ENCODE peak calls at places on chromosomes 12 and 14, in five cellular contexts. D is gastrocnemius medialis, A is cardiac muscle cell, Z is small intestine, L is IMR-90. H is an unnamed sample.

GRCh38 chr14:68941820-68942219 is 37.3 kb downstream of the ACTN1 start:
- DNase-seq in A (peak; percentile 94), D (peak; percentile 49), L (peak; percentile 90), Z (no peak), H (no peak)

GRCh38 chr12:49920915-49921286 is 17.2 kb upstream of the FAIM2 start:
- DNase-seq in D (no peak), Z (no peak), A (no peak), L (no peak), H (no peak)

GRCh38 chr12:2336409-2336829 is 283.6 kb downstream of the CACNA1C start:
- DNase-seq in A (peak; percentile 86), D (peak; percentile 83), Z (no peak), L (peak; percentile 97), H (no peak)

GRCh38 chr14:69657961-69658360 is 46.6 kb downstream of the SUSD6 start:
- DNase-seq in D (no peak), A (peak; percentile 38), L (peak; percentile 42), Z (peak; percentile 86), H (no peak)

GRCh38 chr12:118714051-118714460 is 267.3 kb upstream of the SRRM4 start:
- DNase-seq in D (no peak), L (no peak), Z (peak; percentile 20), A (no peak), H (no peak)

GRCh38 chr12:99670635-99671034 is 23.1 kb downstream of the GARIN6 start:
- DNase-seq in A (no peak), Z (no peak), L (peak; percentile 4), D (no peak), H (no peak)

GRCh38 chr14:92759300-92759678 is 10.9 kb upstream of the LGMN start:
- DNase-seq in L (peak; percentile 49), A (peak; percentile 42), Z (peak; percentile 63), D (no peak), H (no peak)

GRCh38 chr12:113222730-113223531 is 1.7 kb downstream of the TPCN1 start:
- DNase-seq in Z (peak; percentile 98), D (peak; percentile 88), A (peak; percentile 93), L (peak; percentile 92), H (peak; percentile 35)

GRCh38 chr12:18160901-18161300 is 70.9 kb upstream of the RERGL start:
- DNase-seq in Z (no peak), L (no peak), D (no peak), A (no peak), H (no peak)

GRCh38 chr12:25491396-25491948 is 61.6 kb downstream of the LMNTD1 start:
- DNase-seq in A (no peak), D (no peak), L (no peak), Z (no peak), H (no peak)

GRCh38 chr14:69260246-69260978 is 454 bp downstream of the GALNT16 start:
- DNase-seq in D (no peak), A (peak; percentile 19), Z (no peak), L (peak; percentile 4), H (no peak)

GRCh38 chr14:54344445-54344844 is 52.4 kb upstream of the CDKN3 start:
- DNase-seq in Z (no peak), D (no peak), L (no peak), A (peak; percentile 71), H (no peak)

GRCh38 chr12:39807043-39807442 is 187.4 kb upstream of the ABCD2 start:
- DNase-seq in A (peak; percentile 45), D (no peak), L (no peak), Z (no peak), H (no peak)

GRCh38 chr12:89370850-89371249 is 18.5 kb upstream of the DUSP6 start:
- DNase-seq in L (peak; percentile 82), Z (no peak), D (no peak), A (peak; percentile 79), H (no peak)

GRCh38 chr12:105477873-105478272 is 147.4 kb downstream of the C12orf75 start:
- DNase-seq in L (no peak), A (no peak), Z (no peak), D (no peak), H (no peak)

GRCh38 chr12:22443379-22444316 is 100.7 kb downstream of the C2CD5 start:
- DNase-seq in Z (peak; percentile 76), A (peak; percentile 88), D (peak; percentile 38), L (peak; percentile 79), H (peak; percentile 22)

GRCh38 chr14:57833304-57833703 is 32.6 kb downstream of the SLC35F4 start:
- DNase-seq in L (peak; percentile 88), A (peak; percentile 68), D (peak; percentile 52), Z (no peak), H (no peak)

GRCh38 chr14:73251516-73252215 is 14.4 kb downstream of the PAPLN start:
- DNase-seq in D (no peak), L (no peak), A (no peak), Z (no peak), H (no peak)

GRCh38 chr14:28571636-28572035 is 195.0 kb upstream of the FOXG1 start:
- DNase-seq in L (no peak), D (no peak), A (no peak), Z (no peak), H (no peak)

GRCh38 chr12:67400742-67401141 is 131.6 kb downstream of the CAND1 start:
- DNase-seq in Z (no peak), A (no peak), L (no peak), D (no peak), H (no peak)

GRCh38 chr14:102772781-102773570 is 4.3 kb upstream of the TRAF3 start:
- DNase-seq in A (no peak), D (no peak), L (no peak), Z (no peak), H (no peak)

GRCh38 chr12:22083167-22083566 is 37.1 kb downstream of the CMAS start:
- DNase-seq in Z (peak; percentile 15), L (peak; percentile 35), A (peak; percentile 58), D (no peak), H (peak; percentile 53)

GRCh38 chr12:650983-651382 is 12.3 kb downstream of the NINJ2 start:
- DNase-seq in Z (no peak), D (peak; percentile 44), A (peak; percentile 38), L (no peak), H (peak; percentile 41)

GRCh38 chr14:75514673-75515630 is 7.3 kb upstream of the BATF start:
- DNase-seq in L (peak; percentile 15), A (peak; percentile 31), D (no peak), Z (peak; percentile 31), H (no peak)

GRCh38 chr14:73753887-73754880 is 40.0 kb upstream of the PNMA1 start:
- DNase-seq in L (no peak), A (peak; percentile 38), D (no peak), Z (peak; percentile 81), H (no peak)

GRCh38 chr14:71556730-71557129 is 375.5 kb upstream of the RGS6 start:
- DNase-seq in D (no peak), Z (peak; percentile 26), A (no peak), L (no peak), H (no peak)

GRCh38 chr12:124761876-124762275 is 101.8 kb downstream of the SCARB1 start:
- DNase-seq in L (no peak), D (no peak), Z (no peak), A (peak; percentile 41), H (no peak)

GRCh38 chr14:92263681-92264080 is 59.3 kb upstream of the SLC24A4 start:
- DNase-seq in A (peak; percentile 2), L (no peak), D (no peak), Z (no peak), H (no peak)

DNA sequence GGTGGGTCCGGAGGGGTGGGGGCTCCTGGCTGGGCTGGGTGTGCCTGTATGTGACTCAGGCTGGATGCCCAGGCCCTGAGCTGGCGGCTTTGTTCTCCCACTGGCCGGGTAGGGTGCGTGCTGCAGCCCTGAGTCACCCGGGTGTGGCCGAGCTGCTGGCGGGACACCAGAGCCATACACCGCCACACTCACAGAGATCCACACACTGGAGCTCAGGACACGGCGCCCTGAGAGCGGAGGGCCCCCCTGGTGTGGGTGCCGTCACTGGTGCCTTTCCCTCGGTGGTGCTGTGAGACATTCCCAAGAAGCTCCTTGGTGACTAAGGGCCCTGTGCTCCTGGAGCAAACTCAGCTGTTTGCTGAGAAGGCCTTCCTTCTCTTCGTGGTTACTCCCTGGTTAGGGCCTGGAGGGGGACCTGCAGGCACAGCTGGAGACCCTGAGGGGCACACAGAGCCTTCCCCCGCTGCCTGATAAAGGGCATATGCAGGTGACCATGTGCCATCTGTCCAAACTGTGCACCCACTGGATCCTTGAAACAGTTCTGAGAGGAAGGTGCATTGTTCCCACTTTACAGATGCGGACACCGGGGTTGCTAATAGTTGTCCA is 44.3 kb downstream of the KRT80 start:
- DNase-seq in Z (peak; percentile 97), A (peak; percentile 96), L (peak; percentile 99), D (peak; percentile 97), H (no peak)
- H3K4me3 ChIP-seq in Z (no peak overlapping the region), A (no peak overlapping the region), L (no peak overlapping the region), D (no peak overlapping the region), H (no peak overlapping the region)

GRCh38 chr12:52187206-52187605 is 4.6 kb downstream of the KRT80 start:
- DNase-seq in D (no peak), L (no peak), Z (no peak), A (no peak), H (no peak)
- H3K27ac ChIP-seq in D (no peak overlapping the region), L (peak overlapping the region; percentile 76), Z (no peak overlapping the region), A (no peak overlapping the region), H (no peak overlapping the region)

DNA sequence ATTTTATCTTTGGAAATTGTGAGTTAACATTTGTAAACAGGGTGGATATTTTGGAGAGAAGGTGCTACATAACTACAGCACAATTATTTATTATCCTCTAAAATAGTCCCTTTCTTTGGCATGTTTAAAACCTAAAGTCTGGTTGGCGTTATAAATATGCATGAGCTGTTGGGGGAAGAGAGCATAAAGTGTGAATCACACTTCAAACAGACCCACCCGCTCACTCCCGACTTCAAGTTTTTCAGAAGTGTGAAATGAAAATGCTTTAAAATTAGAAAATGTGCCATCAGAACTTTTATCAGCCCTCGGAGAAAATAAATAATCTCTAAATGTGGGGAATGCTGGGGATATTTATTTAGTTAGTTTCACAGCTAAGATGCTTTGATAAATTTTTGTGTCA is 1006.9 kb downstream of the NRXN3 start:
- DNase-seq in D (no peak), L (no peak), Z (no peak), A (no peak), H (no peak)
- H3K27me3 ChIP-seq in D (no peaks in the 10 kb centered on the region), L (peaks cover 2% of the 10 kb centered on the region), Z (no peaks in the 10 kb centered on the region), A (no peaks in the 10 kb centered on the region), H (no peaks in the 10 kb centered on the region)

GRCh38 chr12:92340441-92341332 is 195.0 kb upstream of the BTG1 start:
- DNase-seq in L (no peak), Z (peak; percentile 65), D (no peak), A (peak; percentile 21), H (no peak)
- H3K4me3 ChIP-seq in L (no peak overlapping the region), Z (peak overlapping the region; percentile 10), D (no peak overlapping the region), A (no peak overlapping the region), H (peak overlapping the region; percentile 5)

DNA sequence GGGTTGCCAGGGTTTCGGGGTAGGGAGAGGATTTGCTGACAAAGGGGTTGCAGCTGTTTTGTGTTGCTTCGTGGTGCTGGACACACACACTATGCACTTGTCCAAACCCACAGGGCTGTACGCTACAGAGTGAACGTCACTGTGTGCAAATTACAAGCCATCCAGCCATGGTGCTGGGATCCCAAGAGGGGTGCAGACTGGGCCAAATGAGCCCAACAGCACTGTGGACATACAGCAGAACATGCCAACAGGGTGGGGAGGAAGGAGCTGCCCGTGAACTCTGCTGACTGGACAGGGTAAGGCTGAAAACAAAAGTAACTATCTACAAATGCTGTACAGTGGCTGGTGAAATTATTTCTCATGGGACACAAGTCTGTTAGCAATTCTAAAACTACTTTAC is 25.2 kb downstream of the POLE start:
- DNase-seq in Z (no peak), L (no peak), A (no peak), D (no peak), H (no peak)
- H3K27ac ChIP-seq in Z (no peak overlapping the region), L (no peak overlapping the region), A (no peak overlapping the region), D (no peak overlapping the region), H (no peak overlapping the region)

H was measured in naive thymus-derived CD4-positive, alpha-beta T cell.